ENCODE peak calls at places on chromosomes 16 and 17, in eight cellular contexts. B, U, X, G, L, I, W and F are unnamed samples.

GRCh38 chr17:29078183-29079045 is 35.5 kb downstream of the PIPOX start:
- DNase-seq in B (peak; percentile 38), U (no peak), X (no peak), G (peak; percentile 47), L (no peak), I (no peak), W (no peak), F (no peak)

GRCh38 chr17:16460796-16461605 is 31.0 kb downstream of the LRRC75A start:
- DNase-seq in B (no peak), U (no peak), X (no peak), G (no peak), L (no peak), I (no peak), W (no peak), F (no peak)

GRCh38 chr17:81898029-81898866 is 3.8 kb upstream of the NPB start:
- DNase-seq in B (peak; percentile 96), U (peak; percentile 94), X (no peak), G (peak; percentile 99), L (no peak), I (peak; percentile 90), W (no peak), F (peak; percentile 89)

GRCh38 chr17:74237321-74237720 is 23.9 kb downstream of the TTYH2 start:
- DNase-seq in B (no peak), U (peak; percentile 20), X (no peak), G (no peak), L (no peak), I (no peak), W (no peak), F (no peak)

GRCh38 chr17:32525116-32525515 is 38.3 kb downstream of the CDK5R1 start:
- DNase-seq in B (no peak), U (no peak), X (no peak), G (peak; percentile 47), L (no peak), I (peak; percentile 65), W (no peak), F (no peak)

GRCh38 chr17:48060249-48060648 is 12.1 kb downstream of the NFE2L1 start:
- DNase-seq in B (no peak), U (no peak), X (no peak), G (no peak), L (no peak), I (no peak), W (no peak), F (no peak)

GRCh38 chr17:14340968-14341412 is 40.1 kb downstream of the HS3ST3B1 start:
- DNase-seq in B (no peak), U (no peak), X (no peak), G (no peak), L (no peak), I (peak; percentile 66), W (no peak), F (no peak)

GRCh38 chr17:76477576-76477975 is 10.2 kb downstream of the AANAT start:
- DNase-seq in B (no peak), U (no peak), X (no peak), G (no peak), L (no peak), I (no peak), W (no peak), F (no peak)

GRCh38 chr17:75091855-75092327 is 4.1 kb downstream of the SLC16A5 start:
- DNase-seq in B (no peak), U (no peak), X (no peak), G (no peak), L (peak; percentile 81), I (peak; percentile 18), W (no peak), F (no peak)

GRCh38 chr17:57494446-57494845 is 238.1 kb downstream of the MSI2 start:
- DNase-seq in B (no peak), U (no peak), X (no peak), G (no peak), L (no peak), I (no peak), W (no peak), F (no peak)

GRCh38 chr16:53892155-53892554 is 188.2 kb downstream of the FTO start:
- DNase-seq in B (peak; percentile 50), U (peak; percentile 29), X (no peak), G (peak; percentile 70), L (peak; percentile 72), I (peak; percentile 77), W (peak; percentile 86), F (no peak)

GRCh38 chr17:82831818-82832200 is 8.0 kb downstream of the ZNF750 start:
- DNase-seq in B (no peak), U (no peak), X (peak; percentile 69), G (no peak), L (no peak), I (no peak), W (no peak), F (no peak)

GRCh38 chr17:74148901-74149596 is 54.4 kb upstream of the RPL38 start:
- DNase-seq in B (no peak), U (no peak), X (no peak), G (no peak), L (no peak), I (no peak), W (no peak), F (no peak)

GRCh38 chr17:82698065-82698973 is at the start of gene RAB40B:
- DNase-seq in B (peak; percentile 98), U (peak; percentile 98), X (peak; percentile 100), G (peak; percentile 99), L (peak; percentile 99), I (peak; percentile 98), W (peak; percentile 100), F (peak; percentile 88)

GRCh38 chr17:60086822-60087591 is 8.3 kb upstream of the HEATR6 start:
- DNase-seq in B (no peak), U (no peak), X (no peak), G (peak; percentile 88), L (no peak), I (peak; percentile 93), W (no peak), F (no peak)

GRCh38 chr16:89828199-89828869 is at the start of gene SPIRE2:
- DNase-seq in B (peak; percentile 70), U (peak; percentile 76), X (peak; percentile 91), G (peak; percentile 91), L (peak; percentile 71), I (peak; percentile 81), W (peak; percentile 81), F (no peak)
- H3K9ac ChIP-seq in B (peak within 1 kb of the TSS; percentile 72), U (peak within 1 kb of the TSS; percentile 74), X (no peak within 1 kb of the TSS), G (peak within 1 kb of the TSS; percentile 39), L (peak within 1 kb of the TSS; percentile 93), I (peak within 1 kb of the TSS; percentile 85), W (peak within 1 kb of the TSS; percentile 38), F (peak within 1 kb of the TSS; percentile 9)

GRCh38 chr17:1592751-1593629 is 30.4 kb upstream of the PITPNA start:
- DNase-seq in B (no peak), U (no peak), X (no peak), G (no peak), L (peak; percentile 90), I (no peak), W (peak; percentile 99), F (no peak)

GRCh38 chr17:1590747-1591473 is 28.3 kb upstream of the PITPNA start:
- DNase-seq in B (no peak), U (no peak), X (no peak), G (no peak), L (no peak), I (no peak), W (no peak), F (no peak)

GRCh38 chr17:1591474-1592090 is 29.0 kb upstream of the PITPNA start:
- DNase-seq in B (no peak), U (no peak), X (no peak), G (no peak), L (no peak), I (no peak), W (no peak), F (no peak)

GRCh38 chr17:1588781-1589585 is 26.4 kb upstream of the PITPNA start:
- DNase-seq in B (no peak), U (peak; percentile 28), X (no peak), G (no peak), L (no peak), I (peak; percentile 34), W (no peak), F (no peak)

DNA sequence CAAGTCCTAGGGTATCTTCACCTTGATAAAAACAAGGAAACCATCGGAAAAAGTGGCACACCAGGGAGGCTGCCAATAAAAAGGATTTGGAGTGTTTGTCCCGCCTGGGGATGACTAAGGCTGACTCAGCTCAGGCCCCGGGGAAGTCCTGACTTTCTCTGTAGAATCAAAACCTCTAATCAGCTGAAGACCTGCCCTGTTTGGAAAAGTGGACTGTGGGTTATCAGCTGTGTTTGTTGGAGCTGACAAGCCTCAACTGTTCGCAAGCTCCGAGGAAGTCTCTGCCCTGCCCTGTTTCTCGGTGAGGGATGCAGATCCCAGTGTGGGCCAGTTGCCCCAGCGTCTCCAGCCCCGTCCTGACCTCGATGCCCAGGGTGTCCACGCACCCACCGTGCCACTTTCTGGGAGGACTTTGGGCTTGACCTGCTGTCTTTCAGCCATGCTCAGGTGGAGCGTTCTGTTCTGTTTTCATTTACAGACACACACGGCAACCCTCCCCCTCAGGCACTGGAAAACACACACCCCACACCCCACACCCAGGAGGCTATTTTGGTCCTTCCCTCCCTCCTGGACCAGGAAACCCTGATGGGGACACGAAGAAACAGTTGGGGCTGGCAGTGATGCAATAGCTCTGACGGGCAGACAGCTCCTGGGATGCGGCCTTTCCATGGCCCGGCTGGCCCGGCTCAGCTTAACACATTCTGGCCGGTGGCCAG is 27.6 kb upstream of the PITPNA start:
- DNase-seq in B (peak; percentile 84), U (peak; percentile 89), X (no peak), G (peak; percentile 92), L (peak; percentile 85), I (peak; percentile 94), W (no peak), F (peak; percentile 49)
- H3K9ac ChIP-seq in B (no peak overlapping the region), U (no peak overlapping the region), X (no peak overlapping the region), G (peak overlapping the region; percentile 35), L (peak overlapping the region; percentile 13), I (peak overlapping the region; percentile 70), W (peak overlapping the region; percentile 39), F (peak overlapping the region; percentile 39)

DNA sequence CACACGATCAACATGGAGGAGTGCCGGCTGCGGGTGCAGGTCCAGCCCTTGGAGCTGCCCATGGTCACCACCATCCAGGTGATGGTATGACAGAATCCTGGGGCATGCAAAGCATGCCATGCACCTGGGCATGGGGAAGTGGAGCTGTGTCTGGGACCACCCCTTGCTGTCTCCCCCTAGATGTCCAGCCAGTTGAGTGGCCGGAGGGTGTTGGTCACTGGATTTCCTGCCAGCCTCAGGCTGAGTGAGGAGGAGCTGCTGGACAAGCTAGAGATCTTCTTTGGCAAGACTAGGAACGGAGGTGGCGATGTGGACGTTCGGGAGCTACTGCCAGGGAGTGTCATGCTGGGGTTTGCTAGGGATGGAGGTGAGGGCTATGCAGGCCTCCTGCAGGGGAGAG is 6.7 kb downstream of the IFI35 start:
- DNase-seq in B (no peak), U (no peak), X (peak; percentile 54), G (no peak), L (no peak), I (no peak), W (no peak), F (no peak)
- H3K9ac ChIP-seq in B (no peak overlapping the region), U (no peak overlapping the region), X (no peak overlapping the region), G (no peak overlapping the region), L (no peak overlapping the region), I (no peak overlapping the region), W (no peak overlapping the region), F (no peak overlapping the region)

GRCh38 chr16:86843812-86844211 is 265.5 kb downstream of the FOXL1 start:
- DNase-seq in B (no peak), U (no peak), X (no peak), G (no peak), L (no peak), I (no peak), W (no peak), F (no peak)
- H3K9ac ChIP-seq in B (no peak overlapping the region), U (no peak overlapping the region), X (no peak overlapping the region), G (no peak overlapping the region), L (no peak overlapping the region), I (no peak overlapping the region), W (no peak overlapping the region), F (no peak overlapping the region)